ENCODE peak calls at places on chromosomes 7 and 10, in seven cellular contexts. One of them, this sample, is unnamed.

GRCh38 chr10:44366936-44367630 is 17.8 kb downstream of the CXCL12 start:
- DNase-seq in uterus: no peak
- DNase-seq in stomach: no peak
- DNase-seq in body of pancreas: peak
- DNase-seq in HCT116: no peak
- DNase-seq in adrenal gland: no peak
- DNase-seq in breast epithelium: no peak
- DNase-seq in this sample: peak

GRCh38 chr10:21191512-21191911 is 294.4 kb upstream of the NEBL start:
- DNase-seq in uterus: no peak
- DNase-seq in stomach: no peak
- DNase-seq in body of pancreas: no peak
- DNase-seq in HCT116: peak
- DNase-seq in adrenal gland: no peak
- DNase-seq in breast epithelium: no peak
- DNase-seq in this sample: no peak

GRCh38 chr7:34260282-34260681 is 354.9 kb downstream of the BMPER start:
- DNase-seq in uterus: no peak
- DNase-seq in stomach: no peak
- DNase-seq in body of pancreas: no peak
- DNase-seq in HCT116: peak
- DNase-seq in adrenal gland: no peak
- DNase-seq in breast epithelium: no peak
- DNase-seq in this sample: no peak

GRCh38 chr7:66839814-66840213 is 81.2 kb upstream of the TMEM248 start:
- DNase-seq in uterus: no peak
- DNase-seq in stomach: no peak
- DNase-seq in body of pancreas: no peak
- DNase-seq in HCT116: no peak
- DNase-seq in adrenal gland: no peak
- DNase-seq in breast epithelium: no peak
- DNase-seq in this sample: peak

GRCh38 chr10:131902691-131903090 is 1.9 kb downstream of the PPP2R2D start:
- DNase-seq in uterus: no peak
- DNase-seq in stomach: no peak
- DNase-seq in body of pancreas: no peak
- DNase-seq in HCT116: no peak
- DNase-seq in adrenal gland: peak
- DNase-seq in breast epithelium: no peak
- DNase-seq in this sample: peak

GRCh38 chr10:3407208-3407607 is 234.6 kb upstream of the PITRM1 start:
- DNase-seq in uterus: no peak
- DNase-seq in stomach: no peak
- DNase-seq in body of pancreas: no peak
- DNase-seq in HCT116: no peak
- DNase-seq in adrenal gland: no peak
- DNase-seq in breast epithelium: no peak
- DNase-seq in this sample: peak

GRCh38 chr10:96138102-96138501 is 8.0 kb downstream of the ZNF518A start:
- DNase-seq in uterus: no peak
- DNase-seq in stomach: no peak
- DNase-seq in body of pancreas: no peak
- DNase-seq in HCT116: no peak
- DNase-seq in adrenal gland: no peak
- DNase-seq in breast epithelium: no peak
- DNase-seq in this sample: no peak

GRCh38 chr10:92970301-92971070 is 90.1 kb upstream of the CYP26C1 start:
- DNase-seq in uterus: no peak
- DNase-seq in stomach: no peak
- DNase-seq in body of pancreas: no peak
- DNase-seq in HCT116: no peak
- DNase-seq in adrenal gland: no peak
- DNase-seq in breast epithelium: no peak
- DNase-seq in this sample: no peak

GRCh38 chr10:37713642-37714041 is 143.8 kb downstream of the ZNF248 start:
- DNase-seq in uterus: no peak
- DNase-seq in stomach: no peak
- DNase-seq in body of pancreas: no peak
- DNase-seq in HCT116: no peak
- DNase-seq in adrenal gland: no peak
- DNase-seq in breast epithelium: no peak
- DNase-seq in this sample: no peak

GRCh38 chr7:116377721-116378120 is 121.8 kb upstream of the CAV2 start:
- DNase-seq in uterus: no peak
- DNase-seq in stomach: no peak
- DNase-seq in body of pancreas: no peak
- DNase-seq in HCT116: no peak
- DNase-seq in adrenal gland: no peak
- DNase-seq in breast epithelium: no peak
- DNase-seq in this sample: no peak

GRCh38 chr7:114823290-114823689 is 98.6 kb upstream of the MDFIC start:
- DNase-seq in uterus: no peak
- DNase-seq in stomach: no peak
- DNase-seq in body of pancreas: no peak
- DNase-seq in HCT116: no peak
- DNase-seq in adrenal gland: no peak
- DNase-seq in breast epithelium: peak
- DNase-seq in this sample: no peak

GRCh38 chr7:165661-166369 is 26.6 kb upstream of the FAM20C start:
- DNase-seq in uterus: no peak
- DNase-seq in stomach: no peak
- DNase-seq in body of pancreas: no peak
- DNase-seq in HCT116: no peak
- DNase-seq in adrenal gland: no peak
- DNase-seq in breast epithelium: no peak
- DNase-seq in this sample: no peak

GRCh38 chr7:47357863-47358262 is 224.0 kb downstream of the TNS3 start:
- DNase-seq in uterus: no peak
- DNase-seq in stomach: no peak
- DNase-seq in body of pancreas: no peak
- DNase-seq in HCT116: no peak
- DNase-seq in adrenal gland: no peak
- DNase-seq in breast epithelium: no peak
- DNase-seq in this sample: peak

GRCh38 chr7:108418941-108419340 is 37.3 kb downstream of the NRCAM start:
- DNase-seq in uterus: no peak
- DNase-seq in stomach: no peak
- DNase-seq in body of pancreas: no peak
- DNase-seq in HCT116: no peak
- DNase-seq in adrenal gland: no peak
- DNase-seq in breast epithelium: no peak
- DNase-seq in this sample: no peak

GRCh38 chr10:132547421-132547861 is 9.9 kb downstream of the INPP5A start:
- DNase-seq in uterus: peak
- DNase-seq in stomach: no peak
- DNase-seq in body of pancreas: peak
- DNase-seq in HCT116: no peak
- DNase-seq in adrenal gland: peak
- DNase-seq in breast epithelium: no peak
- DNase-seq in this sample: peak

GRCh38 chr10:110501142-110501937 is 3.6 kb downstream of the DUSP5 start:
- DNase-seq in uterus: peak
- DNase-seq in stomach: peak
- DNase-seq in body of pancreas: peak
- DNase-seq in HCT116: peak
- DNase-seq in adrenal gland: peak
- DNase-seq in breast epithelium: peak
- DNase-seq in this sample: peak

GRCh38 chr7:22193361-22194016 is 163.5 kb downstream of the RAPGEF5 start:
- DNase-seq in uterus: peak
- DNase-seq in stomach: no peak
- DNase-seq in body of pancreas: peak
- DNase-seq in HCT116: no peak
- DNase-seq in adrenal gland: peak
- DNase-seq in breast epithelium: no peak
- DNase-seq in this sample: no peak
- H3K4me3 ChIP-seq in uterus: peak
- H3K4me3 ChIP-seq in stomach: peak
- H3K4me3 ChIP-seq in body of pancreas: peak
- H3K4me3 ChIP-seq in HCT116: no peak
- H3K4me3 ChIP-seq in adrenal gland: no peak
- H3K4me3 ChIP-seq in breast epithelium: no peak
- H3K4me3 ChIP-seq in this sample: peak

DNA sequence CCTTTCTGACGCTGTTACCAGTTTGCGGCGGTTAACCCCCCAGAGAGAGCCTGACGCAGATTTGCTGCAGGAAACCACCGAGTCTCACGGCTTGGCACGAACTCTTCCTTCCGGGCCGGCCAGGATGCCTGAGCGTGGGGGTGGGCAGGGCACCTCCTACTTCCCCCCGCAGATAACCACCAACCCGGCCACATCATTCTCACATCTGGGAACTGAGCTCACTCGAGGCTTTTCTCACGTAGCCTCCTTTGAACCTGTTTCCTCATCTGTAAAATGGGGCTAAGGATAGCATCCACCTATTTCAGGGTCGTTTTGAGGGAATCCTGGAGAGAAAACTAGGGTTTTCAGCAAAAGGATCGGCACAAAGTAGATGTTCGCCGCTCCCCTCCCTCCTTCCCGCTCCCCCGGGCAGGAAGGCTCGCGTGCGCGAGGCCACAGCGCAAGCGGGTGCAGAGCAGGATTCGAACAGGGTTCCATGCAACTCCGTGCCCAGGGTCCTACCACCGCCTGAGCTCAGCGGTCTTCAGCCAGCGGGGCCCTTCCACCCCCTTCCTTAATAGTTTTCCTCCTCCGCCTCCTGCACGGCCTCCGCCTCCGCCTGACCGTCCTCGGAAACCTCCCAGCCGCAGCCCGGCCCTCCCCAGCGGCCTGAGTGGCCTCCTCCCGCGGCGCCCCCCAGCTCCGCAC is 23.7 kb downstream of the DDIT4 start:
- DNase-seq in uterus: peak
- DNase-seq in stomach: peak
- DNase-seq in body of pancreas: peak
- DNase-seq in HCT116: no peak
- DNase-seq in adrenal gland: peak
- DNase-seq in breast epithelium: peak
- DNase-seq in this sample: peak
- TF ChIP-seq POLR2A in uterus: peak
- TF ChIP-seq POLR2A in stomach: no peak
- TF ChIP-seq POLR2A in body of pancreas: no peak
- TF ChIP-seq POLR2A in HCT116: no peak
- TF ChIP-seq POLR2A in adrenal gland: no peak
- TF ChIP-seq POLR2A in breast epithelium: peak
- TF ChIP-seq POLR2A in this sample: peak

GRCh38 chr10:103124420-103125096 is 68.5 kb downstream of the NT5C2 start:
- DNase-seq in uterus: no peak
- DNase-seq in stomach: no peak
- DNase-seq in body of pancreas: no peak
- DNase-seq in HCT116: no peak
- DNase-seq in adrenal gland: no peak
- DNase-seq in breast epithelium: no peak
- DNase-seq in this sample: no peak

GRCh38 chr10:103120977-103121735 is 71.9 kb downstream of the NT5C2 start:
- DNase-seq in uterus: no peak
- DNase-seq in stomach: no peak
- DNase-seq in body of pancreas: no peak
- DNase-seq in HCT116: no peak
- DNase-seq in adrenal gland: no peak
- DNase-seq in breast epithelium: no peak
- DNase-seq in this sample: no peak

GRCh38 chr10:103127241-103127640 is 65.8 kb downstream of the NT5C2 start:
- DNase-seq in uterus: no peak
- DNase-seq in stomach: no peak
- DNase-seq in body of pancreas: no peak
- DNase-seq in HCT116: no peak
- DNase-seq in adrenal gland: no peak
- DNase-seq in breast epithelium: no peak
- DNase-seq in this sample: no peak

GRCh38 chr10:103123282-103124033 is 69.6 kb downstream of the NT5C2 start:
- DNase-seq in uterus: no peak
- DNase-seq in stomach: no peak
- DNase-seq in body of pancreas: no peak
- DNase-seq in HCT116: no peak
- DNase-seq in adrenal gland: no peak
- DNase-seq in breast epithelium: no peak
- DNase-seq in this sample: no peak

DNA sequence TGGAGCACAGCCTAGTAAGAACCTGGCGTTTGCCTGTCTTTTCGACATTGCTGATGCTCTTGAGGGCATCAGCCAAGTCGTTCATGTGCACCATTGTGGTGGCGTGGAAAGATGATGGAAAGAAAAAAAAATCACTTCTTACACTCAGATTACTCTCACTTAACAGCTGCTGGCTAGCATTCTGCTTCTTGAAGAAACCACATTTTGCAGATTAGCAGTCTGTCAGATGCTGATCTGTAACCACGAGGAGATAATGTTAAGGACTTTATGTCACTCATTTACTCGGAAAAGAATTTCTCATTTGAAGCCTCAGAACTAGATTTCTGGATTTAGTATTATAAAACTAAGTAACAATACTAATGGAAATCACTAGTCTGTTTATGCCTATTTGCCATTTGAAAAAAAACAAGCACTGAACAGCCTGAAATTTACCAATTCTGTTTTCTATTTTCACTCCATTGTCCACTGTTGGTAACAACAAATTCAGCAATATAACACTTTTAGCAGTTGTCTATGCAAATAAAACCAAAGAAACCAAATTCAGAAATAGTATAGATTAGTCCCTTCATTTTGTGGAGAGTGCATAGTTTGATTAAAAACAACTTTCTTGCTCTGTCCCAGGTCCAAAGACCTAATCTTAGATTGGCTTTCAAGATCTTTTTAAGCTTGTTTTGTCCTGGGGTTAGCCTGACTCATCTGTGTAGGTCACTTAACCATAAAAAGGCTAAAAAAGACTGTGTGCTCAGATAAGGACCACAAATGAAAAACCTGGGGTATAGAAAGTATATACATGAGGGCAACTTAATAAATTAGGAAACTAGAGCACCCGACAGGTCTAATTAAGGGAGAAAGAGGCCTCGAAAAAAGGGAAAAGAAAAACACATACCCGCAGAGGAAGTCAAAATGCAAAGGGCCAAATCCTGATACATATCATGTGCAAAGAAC is 67.5 kb downstream of the NT5C2 start:
- DNase-seq in uterus: no peak
- DNase-seq in stomach: no peak
- DNase-seq in body of pancreas: no peak
- DNase-seq in HCT116: no peak
- DNase-seq in adrenal gland: no peak
- DNase-seq in breast epithelium: no peak
- DNase-seq in this sample: no peak
- H3K4me3 ChIP-seq in uterus: no peak
- H3K4me3 ChIP-seq in stomach: no peak
- H3K4me3 ChIP-seq in body of pancreas: no peak
- H3K4me3 ChIP-seq in HCT116: no peak
- H3K4me3 ChIP-seq in adrenal gland: no peak
- H3K4me3 ChIP-seq in breast epithelium: no peak
- H3K4me3 ChIP-seq in this sample: no peak

GRCh38 chr10:35058134-35058533 is 32.0 kb downstream of the CUL2 start:
- DNase-seq in uterus: no peak
- DNase-seq in stomach: no peak
- DNase-seq in body of pancreas: no peak
- DNase-seq in HCT116: no peak
- DNase-seq in adrenal gland: no peak
- DNase-seq in breast epithelium: no peak
- DNase-seq in this sample: no peak
- TF ChIP-seq POLR2A in uterus: no peak
- TF ChIP-seq POLR2A in stomach: no peak
- TF ChIP-seq POLR2A in body of pancreas: no peak
- TF ChIP-seq POLR2A in HCT116: no peak
- TF ChIP-seq POLR2A in adrenal gland: no peak
- TF ChIP-seq POLR2A in breast epithelium: no peak
- TF ChIP-seq POLR2A in this sample: no peak